ENCODE peak calls at places on chromosomes 1 and 21, in four cellular contexts. H, B, U and D are unnamed samples.

GRCh38 chr21:36554411-36555157 is 74.7 kb upstream of the CLDN14 start:
- DNase-seq in H (no peak), B (no peak), U (no peak), D (peak)

GRCh38 chr1:110225212-110225611 is 15.1 kb downstream of the KCNC4 start:
- DNase-seq in U (no peak), B (no peak), H (no peak), D (no peak)

GRCh38 chr1:201084171-201084766 is 28.0 kb downstream of the CACNA1S start:
- DNase-seq in H (peak), B (peak), U (no peak), D (no peak)

GRCh38 chr1:214846276-214846675 is 236.3 kb upstream of the KCNK2 start:
- DNase-seq in H (no peak), B (no peak), U (no peak), D (no peak)

GRCh38 chr1:31769720-31770390 is 5.7 kb upstream of the ADGRB2 start:
- DNase-seq in U (no peak), B (peak), H (peak), D (no peak)

GRCh38 chr1:44652445-44653106 is 21.7 kb downstream of the TMEM53 start:
- DNase-seq in H (peak), U (peak), B (peak), D (peak)

GRCh38 chr1:215895893-215896292 is 328.8 kb downstream of the KCTD3 start:
- DNase-seq in H (no peak), U (no peak), B (no peak), D (no peak)

GRCh38 chr1:197660389-197660788 is 114.9 kb downstream of the DENND1B start:
- DNase-seq in U (no peak), H (no peak), B (no peak), D (no peak)

GRCh38 chr1:228142616-228143203 is 2.6 kb downstream of the GUK1 start:
- DNase-seq in B (no peak), U (peak), H (no peak), D (no peak)

GRCh38 chr1:35203295-35203694 is 10.3 kb upstream of the SFPQ start:
- DNase-seq in B (no peak), H (no peak), U (no peak), D (no peak)

GRCh38 chr1:155002479-155003226 is at the start of gene ZBTB7B:
- DNase-seq in U (no peak), H (peak), B (peak), D (no peak)

GRCh38 chr1:211133393-211133840 is 531 bp downstream of the KCNH1 start:
- DNase-seq in B (peak), U (no peak), H (peak), D (no peak)

GRCh38 chr1:70382682-70383081 is 28.2 kb upstream of the ANKRD13C start:
- DNase-seq in U (no peak), H (no peak), B (no peak), D (no peak)

GRCh38 chr1:213767683-213768082 is 220.1 kb upstream of the PROX1 start:
- DNase-seq in H (no peak), U (no peak), B (no peak), D (no peak)

GRCh38 chr21:17819878-17820232 is 699 bp upstream of the C21orf91 start:
- DNase-seq in B (peak), H (no peak), U (no peak), D (no peak)

GRCh38 chr1:204350857-204351573 is 8.7 kb downstream of the PLEKHA6 start:
- DNase-seq in B (peak), H (peak), U (peak), D (peak)

GRCh38 chr1:34827341-34827941 is 32.1 kb downstream of the SMIM12 start:
- DNase-seq in U (no peak), B (no peak), H (no peak), D (peak)

GRCh38 chr1:186183219-186183618 is 191.8 kb downstream of the TPR start:
- DNase-seq in H (no peak), U (no peak), B (no peak), D (no peak)